ENCODE peak calls at places on chromosomes 11 and 22, in seven cellular contexts. B is K562, K is HCT116, N is T47D, Q is SK-N-SH, E is H1, G is HepG2. S is an unnamed sample.

GRCh38 chr11:65555693-65556231 is 2.4 kb downstream of the LTBP3 start:
- DNase-seq in K (peak; percentile 71), G (peak; percentile 83), N (no peak), B (peak; percentile 71), E (no peak), Q (peak; percentile 64), S (no peak)

GRCh38 chr11:68282141-68282860 is 10.5 kb upstream of the C11orf24 start:
- DNase-seq in B (peak; percentile 49), E (no peak), K (no peak), G (no peak), Q (no peak), N (no peak), S (peak; percentile 92)

GRCh38 chr22:50267591-50268390 is 2.4 kb downstream of the MAPK11 start:
- DNase-seq in N (peak; percentile 73), K (no peak), Q (peak; percentile 68), E (peak; percentile 80), G (no peak), B (peak; percentile 68), S (no peak)

GRCh38 chr11:95652002-95652472 is 137.5 kb downstream of the FAM76B start:
- DNase-seq in Q (peak; percentile 27), B (peak; percentile 63), E (no peak), K (no peak), G (no peak), N (no peak), S (no peak)

GRCh38 chr11:122313581-122313980 is 197.6 kb upstream of the BLID start:
- DNase-seq in G (no peak), Q (no peak), N (no peak), E (no peak), K (no peak), B (no peak), S (no peak)

GRCh38 chr22:17398159-17398558 is 28.9 kb downstream of the CECR2 start:
- DNase-seq in N (no peak), E (no peak), G (no peak), K (no peak), Q (no peak), B (no peak), S (no peak)

GRCh38 chr11:73612601-73613137 is 14.8 kb upstream of the FAM168A start:
- DNase-seq in G (no peak), B (no peak), Q (no peak), E (no peak), K (no peak), N (no peak), S (no peak)

GRCh38 chr11:123083623-123084029 is 21.7 kb upstream of the HSPA8 start:
- DNase-seq in N (no peak), Q (peak; percentile 43), E (no peak), K (peak; percentile 85), G (peak; percentile 65), B (peak; percentile 83), S (no peak)

GRCh38 chr11:5880329-5880728 is at the start of gene OR52E4:
- DNase-seq in G (no peak), B (no peak), Q (no peak), N (no peak), E (no peak), K (no peak), S (no peak)

GRCh38 chr11:118180300-118180703 is 3.9 kb upstream of the SCN2B start:
- DNase-seq in B (peak; percentile 20), E (peak; percentile 77), N (no peak), G (peak; percentile 59), K (peak; percentile 55), Q (peak; percentile 78), S (no peak)

GRCh38 chr11:132263231-132263630 is 892.8 kb downstream of the NTM start:
- DNase-seq in B (no peak), Q (no peak), K (no peak), E (no peak), G (no peak), N (no peak), S (no peak)

GRCh38 chr22:39316440-39317083 is 2.9 kb downstream of the RPL3 start:
- DNase-seq in K (peak; percentile 60), G (peak; percentile 88), Q (peak; percentile 57), E (peak; percentile 82), N (no peak), B (peak; percentile 77), S (peak; percentile 45)

GRCh38 chr11:39571081-39571480 is 1888.4 kb downstream of the LRRC4C start:
- DNase-seq in N (no peak), Q (no peak), G (no peak), B (no peak), E (no peak), K (no peak), S (no peak)
- TF ChIP-seq JUND in N (no peak), Q (no peak), G (no peak), B (no peak), E (no peak), K (no peak), S (no peak)

GRCh38 chr11:57777969-57778317 is 16.3 kb downstream of the CTNND1 start:
- DNase-seq in K (no peak), N (no peak), B (no peak), G (peak; percentile 94), E (no peak), Q (no peak), S (no peak)

GRCh38 chr11:57779275-57779674 is 17.7 kb downstream of the CTNND1 start:
- DNase-seq in B (no peak), N (peak; percentile 58), K (no peak), G (peak; percentile 86), E (no peak), Q (no peak), S (no peak)

GRCh38 chr11:57776577-57776976 is 15.0 kb downstream of the CTNND1 start:
- DNase-seq in G (no peak), E (no peak), K (no peak), Q (no peak), B (no peak), N (no peak), S (no peak)

GRCh38 chr11:57776101-57776511 is 14.5 kb downstream of the CTNND1 start:
- DNase-seq in Q (no peak), G (no peak), E (no peak), N (no peak), K (no peak), B (no peak), S (no peak)

GRCh38 chr11:57778318-57779037 is 16.9 kb downstream of the CTNND1 start:
- DNase-seq in N (no peak), B (peak; percentile 73), G (peak; percentile 99), Q (peak; percentile 83), K (peak; percentile 89), E (peak; percentile 71), S (no peak)
- TF ChIP-seq JUND in N (no peak), B (no peak), G (peak; percentile 40), Q (no peak), K (peak; percentile 52), E (no peak), S (no peak)

GRCh38 chr11:16953620-16954019 is 60.6 kb downstream of the PLEKHA7 start:
- DNase-seq in B (no peak), N (no peak), G (no peak), Q (no peak), K (no peak), E (no peak), S (no peak)

GRCh38 chr11:16959528-16960100 is 54.6 kb downstream of the PLEKHA7 start:
- DNase-seq in E (no peak), B (no peak), G (no peak), K (no peak), N (no peak), Q (no peak), S (no peak)

GRCh38 chr11:16960250-16960649 is 54.0 kb downstream of the PLEKHA7 start:
- DNase-seq in G (peak; percentile 56), K (no peak), B (no peak), N (no peak), E (no peak), Q (no peak), S (no peak)

GRCh38 chr11:16958833-16959232 is 55.4 kb downstream of the PLEKHA7 start:
- DNase-seq in E (no peak), B (no peak), K (no peak), Q (no peak), G (no peak), N (no peak), S (no peak)

DNA sequence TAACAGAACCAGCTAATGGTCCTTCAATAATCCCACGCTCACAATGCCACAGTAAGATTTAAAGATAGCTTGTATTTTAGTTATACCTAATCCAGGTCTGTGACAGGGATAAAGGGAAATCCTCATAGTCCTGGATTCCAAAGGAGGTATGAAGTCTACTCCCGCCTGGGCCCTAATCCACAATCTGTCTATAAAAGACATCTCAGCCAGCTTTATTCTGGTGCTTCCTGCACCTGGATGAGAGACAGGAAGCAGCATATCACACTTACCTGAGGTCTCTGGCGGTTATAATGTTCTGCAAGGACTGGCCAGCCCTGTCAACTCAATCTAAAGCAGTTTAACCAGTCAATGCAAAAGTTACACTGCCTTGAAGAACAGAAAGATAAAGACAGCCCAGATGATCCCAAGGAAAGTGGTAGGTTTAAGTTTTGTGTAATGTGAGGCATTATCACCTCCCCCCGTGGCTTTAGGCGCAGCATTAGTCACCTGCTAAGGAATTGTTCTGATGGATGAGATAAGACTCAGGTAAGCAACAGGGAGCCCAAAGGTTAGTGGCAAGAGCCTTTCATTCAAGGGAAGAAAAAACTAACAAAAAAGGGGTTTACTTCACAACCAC is 57.6 kb downstream of the PLEKHA7 start:
- DNase-seq in N (no peak), B (no peak), Q (no peak), G (no peak), K (peak; percentile 21), E (no peak), S (no peak)
- TF ChIP-seq JUND in N (peak; percentile 78), B (no peak), Q (no peak), G (no peak), K (peak; percentile 29), E (peak; percentile 63), S (no peak)

GRCh38 chr11:117073539-117073938 is 24.7 kb downstream of the SIK3 start:
- DNase-seq in G (no peak), N (no peak), B (no peak), Q (no peak), K (no peak), E (no peak), S (no peak)
- TF ChIP-seq JUND in G (no peak), N (no peak), B (no peak), Q (no peak), K (no peak), E (no peak), S (no peak)